ENCODE peak calls at places on chromosome 11, in six cellular contexts. One of them, this sample, is unnamed. For H4K20me1 and H3K9me2, the result is how much of the 10 kb centered on the place peaks cover.

GRCh38 chr11:66554602-66555001 is 7.9 kb downstream of the ACTN3 start:
- DNase-seq in GM23248: no peak
- DNase-seq in HCT116: no peak
- DNase-seq in PC-9: no peak
- DNase-seq in SK-N-SH: no peak
- DNase-seq in PC-3: no peak
- DNase-seq in this sample: no peak

GRCh38 chr11:59207988-59208432 is 4.7 kb downstream of the MPEG1 start:
- DNase-seq in HCT116: no peak
- DNase-seq in GM23248: peak
- DNase-seq in SK-N-SH: peak
- DNase-seq in PC-3: peak
- DNase-seq in PC-9: peak
- DNase-seq in this sample: peak

GRCh38 chr11:93744669-93745004 is 3.2 kb downstream of the C11orf54 start:
- DNase-seq in PC-9: no peak
- DNase-seq in SK-N-SH: no peak
- DNase-seq in PC-3: no peak
- DNase-seq in HCT116: no peak
- DNase-seq in GM23248: no peak
- DNase-seq in this sample: no peak

GRCh38 chr11:46279393-46280099 is 2.1 kb downstream of the CREB3L1 start:
- DNase-seq in SK-N-SH: peak
- DNase-seq in PC-3: peak
- DNase-seq in GM23248: peak
- DNase-seq in HCT116: no peak
- DNase-seq in PC-9: no peak
- DNase-seq in this sample: no peak

GRCh38 chr11:9664276-9665171 is 647 bp downstream of the SWAP70 start:
- DNase-seq in SK-N-SH: no peak
- DNase-seq in GM23248: peak
- DNase-seq in PC-3: peak
- DNase-seq in HCT116: no peak
- DNase-seq in PC-9: peak
- DNase-seq in this sample: peak

GRCh38 chr11:75734491-75735180 is 17.0 kb downstream of the MOGAT2 start:
- DNase-seq in HCT116: no peak
- DNase-seq in GM23248: no peak
- DNase-seq in SK-N-SH: no peak
- DNase-seq in PC-9: no peak
- DNase-seq in PC-3: peak
- DNase-seq in this sample: no peak

GRCh38 chr11:93817426-93818348 is 32.7 kb downstream of the VSTM5 start:
- DNase-seq in GM23248: peak
- DNase-seq in SK-N-SH: no peak
- DNase-seq in PC-3: no peak
- DNase-seq in PC-9: peak
- DNase-seq in HCT116: no peak
- DNase-seq in this sample: no peak

GRCh38 chr11:113193077-113193476 is 121.3 kb upstream of the TTC12 start:
- DNase-seq in SK-N-SH: no peak
- DNase-seq in GM23248: peak
- DNase-seq in PC-3: no peak
- DNase-seq in HCT116: no peak
- DNase-seq in PC-9: no peak
- DNase-seq in this sample: no peak

GRCh38 chr11:76802621-76803020 is 19.5 kb downstream of the TSKU start:
- DNase-seq in PC-9: no peak
- DNase-seq in PC-3: no peak
- DNase-seq in HCT116: no peak
- DNase-seq in GM23248: no peak
- DNase-seq in SK-N-SH: no peak
- DNase-seq in this sample: no peak

GRCh38 chr11:86202013-86202336 is 42.6 kb upstream of the EED start:
- DNase-seq in HCT116: no peak
- DNase-seq in SK-N-SH: no peak
- DNase-seq in GM23248: no peak
- DNase-seq in PC-3: no peak
- DNase-seq in PC-9: no peak
- DNase-seq in this sample: peak

GRCh38 chr11:2096001-2096918 is 42.9 kb downstream of the IGF2 start:
- DNase-seq in GM23248: peak
- DNase-seq in PC-9: no peak
- DNase-seq in PC-3: no peak
- DNase-seq in SK-N-SH: no peak
- DNase-seq in HCT116: no peak
- DNase-seq in this sample: no peak

GRCh38 chr11:66311470-66311964 is 5.3 kb downstream of the CD248 start:
- DNase-seq in GM23248: no peak
- DNase-seq in PC-9: no peak
- DNase-seq in PC-3: no peak
- DNase-seq in SK-N-SH: no peak
- DNase-seq in HCT116: no peak
- DNase-seq in this sample: no peak

GRCh38 chr11:45147017-45147728 is 734 bp downstream of the PRDM11 start:
- DNase-seq in PC-3: peak
- DNase-seq in GM23248: peak
- DNase-seq in PC-9: peak
- DNase-seq in SK-N-SH: peak
- DNase-seq in HCT116: peak
- DNase-seq in this sample: peak

GRCh38 chr11:71188073-71188472 is 64.3 kb downstream of the SHANK2 start:
- DNase-seq in PC-9: no peak
- DNase-seq in SK-N-SH: no peak
- DNase-seq in PC-3: no peak
- DNase-seq in GM23248: no peak
- DNase-seq in HCT116: no peak
- DNase-seq in this sample: no peak

GRCh38 chr11:12224537-12224893 is 114.1 kb downstream of the MICAL2 start:
- DNase-seq in SK-N-SH: no peak
- DNase-seq in PC-9: peak
- DNase-seq in GM23248: no peak
- DNase-seq in HCT116: no peak
- DNase-seq in PC-3: peak
- DNase-seq in this sample: no peak

GRCh38 chr11:76670475-76671235 is at the start of gene LRRC32:
- DNase-seq in GM23248: peak
- DNase-seq in PC-9: no peak
- DNase-seq in HCT116: no peak
- DNase-seq in PC-3: no peak
- DNase-seq in SK-N-SH: peak
- DNase-seq in this sample: peak

GRCh38 chr11:122253541-122254317 is 137.7 kb upstream of the BLID start:
- DNase-seq in GM23248: peak
- DNase-seq in SK-N-SH: no peak
- DNase-seq in HCT116: no peak
- DNase-seq in PC-3: no peak
- DNase-seq in PC-9: no peak
- DNase-seq in this sample: no peak

GRCh38 chr11:88338223-88338661 is 706 bp upstream of the CTSC start:
- DNase-seq in GM23248: peak
- DNase-seq in SK-N-SH: peak
- DNase-seq in PC-3: peak
- DNase-seq in PC-9: peak
- DNase-seq in HCT116: no peak
- DNase-seq in this sample: peak

GRCh38 chr11:57499413-57499982 is 16.0 kb downstream of the SLC43A1 start:
- DNase-seq in PC-9: peak
- DNase-seq in SK-N-SH: peak
- DNase-seq in PC-3: peak
- DNase-seq in HCT116: peak
- DNase-seq in GM23248: peak
- DNase-seq in this sample: peak

GRCh38 chr11:26715133-26715532 is 6.7 kb downstream of the SLC5A12 start:
- DNase-seq in PC-9: no peak
- DNase-seq in PC-3: no peak
- DNase-seq in SK-N-SH: no peak
- DNase-seq in GM23248: no peak
- DNase-seq in HCT116: no peak
- DNase-seq in this sample: no peak

GRCh38 chr11:43868852-43869567 is 11.6 kb upstream of the ALKBH3 start:
- DNase-seq in GM23248: peak
- DNase-seq in SK-N-SH: no peak
- DNase-seq in HCT116: no peak
- DNase-seq in PC-3: peak
- DNase-seq in PC-9: no peak
- DNase-seq in this sample: no peak

GRCh38 chr11:115501895-115502589 is 2.2 kb downstream of the CADM1 start:
- DNase-seq in HCT116: no peak
- DNase-seq in SK-N-SH: peak
- DNase-seq in PC-9: no peak
- DNase-seq in GM23248: no peak
- DNase-seq in PC-3: no peak
- DNase-seq in this sample: no peak

GRCh38 chr11:47607380-47607779 is 13.2 kb upstream of the C1QTNF4 start:
- DNase-seq in PC-3: no peak
- DNase-seq in SK-N-SH: no peak
- DNase-seq in HCT116: no peak
- DNase-seq in GM23248: peak
- DNase-seq in PC-9: no peak
- DNase-seq in this sample: no peak

GRCh38 chr11:107799245-107799859 is 59.2 kb downstream of the SLC35F2 start:
- DNase-seq in SK-N-SH: peak
- DNase-seq in PC-3: peak
- DNase-seq in PC-9: peak
- DNase-seq in HCT116: peak
- DNase-seq in GM23248: peak
- DNase-seq in this sample: peak

GRCh38 chr11:24046731-24047130 is 450.1 kb upstream of the LUZP2 start:
- DNase-seq in GM23248: peak
- DNase-seq in SK-N-SH: no peak
- DNase-seq in PC-3: no peak
- DNase-seq in HCT116: no peak
- DNase-seq in PC-9: no peak
- DNase-seq in this sample: no peak

GRCh38 chr11:17991799-17992433 is 20.9 kb downstream of the SERGEF start:
- DNase-seq in PC-9: peak
- DNase-seq in GM23248: peak
- DNase-seq in SK-N-SH: peak
- DNase-seq in PC-3: peak
- DNase-seq in HCT116: peak
- DNase-seq in this sample: peak

GRCh38 chr11:96324912-96325311 is 18.1 kb downstream of the MAML2 start:
- DNase-seq in PC-3: peak
- DNase-seq in SK-N-SH: no peak
- DNase-seq in HCT116: peak
- DNase-seq in GM23248: peak
- DNase-seq in PC-9: peak
- DNase-seq in this sample: no peak

GRCh38 chr11:125201525-125202121 is 37.1 kb downstream of the PKNOX2 start:
- DNase-seq in PC-9: no peak
- DNase-seq in HCT116: no peak
- DNase-seq in GM23248: no peak
- DNase-seq in SK-N-SH: no peak
- DNase-seq in PC-3: peak
- DNase-seq in this sample: peak

GRCh38 chr11:30984827-30985226 is 384.7 kb downstream of the DCDC1 start:
- DNase-seq in HCT116: no peak
- DNase-seq in PC-3: no peak
- DNase-seq in PC-9: no peak
- DNase-seq in SK-N-SH: no peak
- DNase-seq in GM23248: peak
- DNase-seq in this sample: no peak

GRCh38 chr11:73121692-73122091 is 20.4 kb downstream of the FCHSD2 start:
- DNase-seq in HCT116: no peak
- DNase-seq in PC-3: no peak
- DNase-seq in GM23248: no peak
- DNase-seq in PC-9: no peak
- DNase-seq in SK-N-SH: peak
- DNase-seq in this sample: no peak
- H4K20me1 ChIP-seq in HCT116: under half
- H4K20me1 ChIP-seq in PC-3: under half
- H4K20me1 ChIP-seq in GM23248: under half
- H4K20me1 ChIP-seq in PC-9: under half
- H4K20me1 ChIP-seq in SK-N-SH: under half
- H4K20me1 ChIP-seq in this sample: under half

GRCh38 chr11:27865105-27865504 is 164.8 kb upstream of the BDNF start:
- DNase-seq in PC-9: no peak
- DNase-seq in PC-3: no peak
- DNase-seq in GM23248: no peak
- DNase-seq in SK-N-SH: no peak
- DNase-seq in HCT116: no peak
- DNase-seq in this sample: no peak
- H3K27ac ChIP-seq in PC-9: no peak
- H3K27ac ChIP-seq in PC-3: no peak
- H3K27ac ChIP-seq in GM23248: no peak
- H3K27ac ChIP-seq in SK-N-SH: no peak
- H3K27ac ChIP-seq in HCT116: no peak
- H3K27ac ChIP-seq in this sample: no peak

DNA sequence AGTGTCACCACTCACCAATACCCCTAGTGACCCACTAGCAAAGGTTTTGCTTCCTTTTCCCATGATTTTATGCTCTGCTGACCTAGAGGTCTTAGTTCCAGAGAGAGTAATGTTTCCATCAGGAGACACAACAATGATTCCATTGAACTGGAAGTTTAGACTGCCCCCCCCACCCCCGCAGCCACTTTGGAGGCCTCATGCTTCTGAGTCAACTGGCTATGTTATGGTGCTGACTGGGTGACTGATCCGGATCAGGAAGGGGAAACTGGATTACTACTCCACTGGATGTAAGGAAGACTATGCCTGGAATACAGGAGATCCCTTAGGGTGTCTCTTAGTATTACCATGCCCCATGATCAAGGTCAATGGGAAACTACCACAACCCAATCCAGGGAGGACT is 633.6 kb downstream of the OPCML start:
- DNase-seq in GM23248: no peak
- DNase-seq in PC-9: no peak
- DNase-seq in PC-3: no peak
- DNase-seq in HCT116: no peak
- DNase-seq in SK-N-SH: no peak
- DNase-seq in this sample: no peak
- H3K9me2 ChIP-seq in GM23248: under half
- H3K9me2 ChIP-seq in PC-9: under half
- H3K9me2 ChIP-seq in PC-3: under half
- H3K9me2 ChIP-seq in HCT116: under half
- H3K9me2 ChIP-seq in SK-N-SH: under half
- H3K9me2 ChIP-seq in this sample: under half

GRCh38 chr11:73333626-73334199 is 25.6 kb downstream of the ARHGEF17 start:
- DNase-seq in PC-3: no peak
- DNase-seq in HCT116: no peak
- DNase-seq in PC-9: no peak
- DNase-seq in GM23248: no peak
- DNase-seq in SK-N-SH: no peak
- DNase-seq in this sample: no peak

GRCh38 chr11:73335204-73335923 is 27.3 kb downstream of the ARHGEF17 start:
- DNase-seq in PC-3: peak
- DNase-seq in HCT116: peak
- DNase-seq in SK-N-SH: peak
- DNase-seq in GM23248: peak
- DNase-seq in PC-9: peak
- DNase-seq in this sample: peak

GRCh38 chr11:73331138-73331916 is 23.3 kb downstream of the ARHGEF17 start:
- DNase-seq in PC-3: no peak
- DNase-seq in HCT116: no peak
- DNase-seq in PC-9: no peak
- DNase-seq in SK-N-SH: peak
- DNase-seq in GM23248: no peak
- DNase-seq in this sample: no peak

GRCh38 chr11:73334244-73335203 is 26.4 kb downstream of the ARHGEF17 start:
- DNase-seq in SK-N-SH: peak
- DNase-seq in GM23248: peak
- DNase-seq in PC-3: peak
- DNase-seq in PC-9: peak
- DNase-seq in HCT116: peak
- DNase-seq in this sample: no peak

GRCh38 chr11:73333173-73333572 is 25.1 kb downstream of the ARHGEF17 start:
- DNase-seq in PC-3: no peak
- DNase-seq in PC-9: no peak
- DNase-seq in GM23248: no peak
- DNase-seq in SK-N-SH: no peak
- DNase-seq in HCT116: no peak
- DNase-seq in this sample: no peak
- H4K20me1 ChIP-seq in PC-3: under half
- H4K20me1 ChIP-seq in PC-9: under half
- H4K20me1 ChIP-seq in GM23248: under half
- H4K20me1 ChIP-seq in SK-N-SH: under half
- H4K20me1 ChIP-seq in HCT116: under half
- H4K20me1 ChIP-seq in this sample: under half

This sample was measured in Karpas-422.